ENCODE peak calls at places on chromosomes 16 and 17, in eight cellular contexts. One of them, this sample, is unnamed.

GRCh38 chr17:75785770-75786538 is 1.3 kb downstream of the UNK start:
- DNase-seq in lung: no peak
- DNase-seq in bronchial epithelial cell: peak; percentile 72
- DNase-seq in ovary: no peak
- DNase-seq in mesendoderm: no peak
- DNase-seq in SK-N-MC: no peak
- DNase-seq in fibroblast of lung: peak; percentile 51
- DNase-seq in fibroblast of mammary gland: peak; percentile 77
- DNase-seq in this sample: no peak

GRCh38 chr16:47779201-47780016 is 318.3 kb downstream of the PHKB start:
- DNase-seq in bronchial epithelial cell: no peak
- DNase-seq in mesendoderm: peak; percentile 4
- DNase-seq in fibroblast of mammary gland: peak; percentile 60
- DNase-seq in lung: no peak
- DNase-seq in SK-N-MC: no peak
- DNase-seq in fibroblast of lung: peak; percentile 5
- DNase-seq in ovary: no peak
- DNase-seq in this sample: no peak

GRCh38 chr16:64846966-64847365 is 274.9 kb downstream of the CDH11 start:
- DNase-seq in SK-N-MC: no peak
- DNase-seq in lung: no peak
- DNase-seq in bronchial epithelial cell: no peak
- DNase-seq in fibroblast of lung: no peak
- DNase-seq in mesendoderm: no peak
- DNase-seq in fibroblast of mammary gland: no peak
- DNase-seq in ovary: no peak
- DNase-seq in this sample: no peak

GRCh38 chr17:57085448-57086068 is 512 bp downstream of the AKAP1 start:
- DNase-seq in fibroblast of mammary gland: peak; percentile 18
- DNase-seq in fibroblast of lung: peak; percentile 26
- DNase-seq in bronchial epithelial cell: no peak
- DNase-seq in lung: peak; percentile 72
- DNase-seq in SK-N-MC: no peak
- DNase-seq in ovary: peak; percentile 77
- DNase-seq in mesendoderm: peak; percentile 64
- DNase-seq in this sample: peak; percentile 53

GRCh38 chr16:75319513-75320401 is 68.3 kb upstream of the BCAR1 start:
- DNase-seq in bronchial epithelial cell: peak; percentile 17
- DNase-seq in fibroblast of mammary gland: peak; percentile 92
- DNase-seq in lung: no peak
- DNase-seq in SK-N-MC: no peak
- DNase-seq in mesendoderm: no peak
- DNase-seq in ovary: no peak
- DNase-seq in fibroblast of lung: peak; percentile 82
- DNase-seq in this sample: no peak

GRCh38 chr16:84241778-84242177 is 2.0 kb upstream of the KCNG4 start:
- DNase-seq in SK-N-MC: no peak
- DNase-seq in bronchial epithelial cell: no peak
- DNase-seq in ovary: no peak
- DNase-seq in lung: no peak
- DNase-seq in fibroblast of mammary gland: no peak
- DNase-seq in fibroblast of lung: no peak
- DNase-seq in mesendoderm: no peak
- DNase-seq in this sample: no peak

GRCh38 chr16:58026139-58026704 is 668 bp downstream of the MMP15 start:
- DNase-seq in fibroblast of lung: peak; percentile 56
- DNase-seq in SK-N-MC: no peak
- DNase-seq in ovary: peak; percentile 68
- DNase-seq in mesendoderm: peak; percentile 61
- DNase-seq in fibroblast of mammary gland: peak; percentile 28
- DNase-seq in lung: peak; percentile 49
- DNase-seq in bronchial epithelial cell: no peak
- DNase-seq in this sample: no peak

GRCh38 chr17:8121531-8122390 is 2.1 kb downstream of the HES7 start:
- DNase-seq in ovary: peak; percentile 82
- DNase-seq in bronchial epithelial cell: no peak
- DNase-seq in lung: no peak
- DNase-seq in SK-N-MC: no peak
- DNase-seq in fibroblast of lung: peak; percentile 72
- DNase-seq in fibroblast of mammary gland: peak; percentile 58
- DNase-seq in mesendoderm: peak; percentile 70
- DNase-seq in this sample: peak; percentile 62

GRCh38 chr16:67959520-67959919 is 8.9 kb downstream of the SLC12A4 start:
- DNase-seq in fibroblast of mammary gland: peak; percentile 82
- DNase-seq in mesendoderm: no peak
- DNase-seq in fibroblast of lung: peak; percentile 86
- DNase-seq in ovary: peak; percentile 66
- DNase-seq in lung: peak; percentile 59
- DNase-seq in bronchial epithelial cell: no peak
- DNase-seq in SK-N-MC: no peak
- DNase-seq in this sample: peak; percentile 66

DNA sequence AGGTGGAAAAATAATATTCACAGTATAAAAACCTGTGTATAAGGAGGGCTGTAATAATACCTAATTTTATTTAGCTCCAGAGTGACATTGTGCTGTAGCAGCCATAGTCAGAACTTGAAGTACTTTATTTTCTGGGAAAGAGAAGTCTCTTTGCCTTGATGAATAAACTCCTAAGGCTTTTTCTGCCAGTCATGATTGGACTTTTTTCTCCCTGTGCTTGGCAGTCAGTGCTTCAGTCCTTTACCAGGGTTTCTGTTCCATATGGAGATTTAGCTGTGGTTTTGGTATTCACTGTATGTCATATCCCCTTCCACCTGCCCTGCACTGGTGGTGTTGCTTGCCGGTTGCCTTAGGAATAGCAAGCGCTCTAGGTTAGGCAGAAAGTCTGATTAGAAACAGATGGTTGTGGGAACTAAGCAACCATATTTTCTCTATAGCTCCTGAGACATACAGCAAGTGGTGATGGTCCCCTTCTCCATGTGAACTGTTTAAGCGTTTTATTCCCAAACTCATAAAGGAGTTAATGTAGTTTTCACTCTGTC is 24.7 kb downstream of the DDX42 start:
- DNase-seq in fibroblast of mammary gland: peak; percentile 43
- DNase-seq in SK-N-MC: no peak
- DNase-seq in mesendoderm: no peak
- DNase-seq in ovary: no peak
- DNase-seq in lung: no peak
- DNase-seq in bronchial epithelial cell: no peak
- DNase-seq in fibroblast of lung: no peak
- DNase-seq in this sample: no peak
- H3K4me3 ChIP-seq in fibroblast of mammary gland: no peak overlapping the region
- H3K4me3 ChIP-seq in SK-N-MC: no peak overlapping the region
- H3K4me3 ChIP-seq in mesendoderm: no peak overlapping the region
- H3K4me3 ChIP-seq in ovary: no peak overlapping the region
- H3K4me3 ChIP-seq in lung: no peak overlapping the region
- H3K4me3 ChIP-seq in bronchial epithelial cell: no peak overlapping the region
- H3K4me3 ChIP-seq in fibroblast of lung: no peak overlapping the region
- H3K4me3 ChIP-seq in this sample: no peak overlapping the region

GRCh38 chr17:82544431-82545070 is 25.0 kb downstream of the FOXK2 start:
- DNase-seq in fibroblast of mammary gland: peak; percentile 49
- DNase-seq in mesendoderm: no peak
- DNase-seq in ovary: peak; percentile 61
- DNase-seq in SK-N-MC: no peak
- DNase-seq in lung: no peak
- DNase-seq in fibroblast of lung: no peak
- DNase-seq in bronchial epithelial cell: no peak
- DNase-seq in this sample: peak; percentile 62
- H3K4me3 ChIP-seq in fibroblast of mammary gland: no peak overlapping the region
- H3K4me3 ChIP-seq in mesendoderm: no peak overlapping the region
- H3K4me3 ChIP-seq in ovary: peak overlapping the region; percentile 17
- H3K4me3 ChIP-seq in SK-N-MC: no peak overlapping the region
- H3K4me3 ChIP-seq in lung: no peak overlapping the region
- H3K4me3 ChIP-seq in fibroblast of lung: no peak overlapping the region
- H3K4me3 ChIP-seq in bronchial epithelial cell: no peak overlapping the region
- H3K4me3 ChIP-seq in this sample: peak overlapping the region; percentile 37

DNA sequence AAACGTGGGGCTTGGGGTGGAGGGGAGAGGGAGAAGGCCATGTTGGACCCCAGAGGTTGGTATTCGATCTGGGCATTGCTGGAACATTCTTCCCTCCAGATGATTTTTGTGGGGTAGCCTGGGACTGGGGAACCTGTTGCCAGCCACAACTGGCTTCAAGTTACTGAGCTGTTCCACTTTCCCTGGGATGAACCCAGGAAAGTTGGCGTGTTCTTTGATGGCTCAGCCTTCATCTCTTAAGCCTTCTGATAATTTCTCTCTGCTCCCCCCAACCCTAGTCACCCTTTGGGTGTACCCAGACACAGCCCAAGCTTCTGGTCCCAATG is 2.1 kb downstream of the TBX21 start:
- DNase-seq in ovary: no peak
- DNase-seq in bronchial epithelial cell: no peak
- DNase-seq in fibroblast of lung: no peak
- DNase-seq in mesendoderm: no peak
- DNase-seq in lung: no peak
- DNase-seq in SK-N-MC: no peak
- DNase-seq in fibroblast of mammary gland: no peak
- DNase-seq in this sample: no peak
- H3K4me3 ChIP-seq in ovary: no peak overlapping the region
- H3K4me3 ChIP-seq in bronchial epithelial cell: no peak overlapping the region
- H3K4me3 ChIP-seq in fibroblast of lung: no peak overlapping the region
- H3K4me3 ChIP-seq in mesendoderm: no peak overlapping the region
- H3K4me3 ChIP-seq in lung: no peak overlapping the region
- H3K4me3 ChIP-seq in SK-N-MC: no peak overlapping the region
- H3K4me3 ChIP-seq in fibroblast of mammary gland: no peak overlapping the region
- H3K4me3 ChIP-seq in this sample: no peak overlapping the region

GRCh38 chr17:41308251-41308917 is 725 bp downstream of the KRTAP16-1 start:
- DNase-seq in fibroblast of mammary gland: no peak
- DNase-seq in SK-N-MC: no peak
- DNase-seq in fibroblast of lung: no peak
- DNase-seq in ovary: no peak
- DNase-seq in bronchial epithelial cell: peak; percentile 10
- DNase-seq in lung: no peak
- DNase-seq in mesendoderm: no peak
- DNase-seq in this sample: no peak
- H3K4me3 ChIP-seq in fibroblast of mammary gland: no peak overlapping the region
- H3K4me3 ChIP-seq in SK-N-MC: no peak overlapping the region
- H3K4me3 ChIP-seq in fibroblast of lung: no peak overlapping the region
- H3K4me3 ChIP-seq in ovary: no peak overlapping the region
- H3K4me3 ChIP-seq in bronchial epithelial cell: no peak overlapping the region
- H3K4me3 ChIP-seq in lung: no peak overlapping the region
- H3K4me3 ChIP-seq in mesendoderm: no peak overlapping the region
- H3K4me3 ChIP-seq in this sample: no peak overlapping the region

GRCh38 chr17:81994593-81995462 is 17.4 kb downstream of the ASPSCR1 start:
- DNase-seq in lung: no peak
- DNase-seq in mesendoderm: no peak
- DNase-seq in fibroblast of lung: peak; percentile 33
- DNase-seq in ovary: no peak
- DNase-seq in fibroblast of mammary gland: no peak
- DNase-seq in SK-N-MC: no peak
- DNase-seq in bronchial epithelial cell: no peak
- DNase-seq in this sample: no peak

GRCh38 chr17:81995463-81996231 is 18.2 kb downstream of the ASPSCR1 start:
- DNase-seq in lung: no peak
- DNase-seq in ovary: no peak
- DNase-seq in SK-N-MC: no peak
- DNase-seq in mesendoderm: no peak
- DNase-seq in fibroblast of mammary gland: no peak
- DNase-seq in bronchial epithelial cell: no peak
- DNase-seq in fibroblast of lung: no peak
- DNase-seq in this sample: no peak

GRCh38 chr17:81990836-81991683 is 13.6 kb downstream of the ASPSCR1 start:
- DNase-seq in SK-N-MC: no peak
- DNase-seq in fibroblast of lung: no peak
- DNase-seq in bronchial epithelial cell: no peak
- DNase-seq in lung: no peak
- DNase-seq in mesendoderm: no peak
- DNase-seq in fibroblast of mammary gland: no peak
- DNase-seq in ovary: no peak
- DNase-seq in this sample: no peak

GRCh38 chr17:81993726-81994592 is 16.5 kb downstream of the ASPSCR1 start:
- DNase-seq in mesendoderm: no peak
- DNase-seq in ovary: no peak
- DNase-seq in bronchial epithelial cell: no peak
- DNase-seq in lung: no peak
- DNase-seq in SK-N-MC: no peak
- DNase-seq in fibroblast of mammary gland: no peak
- DNase-seq in fibroblast of lung: no peak
- DNase-seq in this sample: no peak

GRCh38 chr17:81991684-81992513 is 14.5 kb downstream of the ASPSCR1 start:
- DNase-seq in mesendoderm: no peak
- DNase-seq in fibroblast of mammary gland: peak; percentile 22
- DNase-seq in bronchial epithelial cell: peak; percentile 84
- DNase-seq in ovary: no peak
- DNase-seq in fibroblast of lung: peak; percentile 76
- DNase-seq in SK-N-MC: no peak
- DNase-seq in lung: peak; percentile 93
- DNase-seq in this sample: no peak
- H3K4me3 ChIP-seq in mesendoderm: no peak overlapping the region
- H3K4me3 ChIP-seq in fibroblast of mammary gland: no peak overlapping the region
- H3K4me3 ChIP-seq in bronchial epithelial cell: no peak overlapping the region
- H3K4me3 ChIP-seq in ovary: no peak overlapping the region
- H3K4me3 ChIP-seq in fibroblast of lung: peak overlapping the region; percentile 17
- H3K4me3 ChIP-seq in SK-N-MC: peak overlapping the region; percentile 20
- H3K4me3 ChIP-seq in lung: no peak overlapping the region
- H3K4me3 ChIP-seq in this sample: no peak overlapping the region

GRCh38 chr17:45146616-45147101 is 1.6 kb upstream of the HEXIM1 start:
- DNase-seq in SK-N-MC: no peak
- DNase-seq in lung: peak; percentile 57
- DNase-seq in fibroblast of mammary gland: peak; percentile 79
- DNase-seq in fibroblast of lung: peak; percentile 65
- DNase-seq in ovary: no peak
- DNase-seq in mesendoderm: no peak
- DNase-seq in bronchial epithelial cell: peak; percentile 73
- DNase-seq in this sample: peak; percentile 67

GRCh38 chr17:45145035-45145389 is 3.3 kb upstream of the HEXIM1 start:
- DNase-seq in SK-N-MC: no peak
- DNase-seq in lung: no peak
- DNase-seq in fibroblast of mammary gland: no peak
- DNase-seq in mesendoderm: no peak
- DNase-seq in ovary: no peak
- DNase-seq in fibroblast of lung: no peak
- DNase-seq in bronchial epithelial cell: no peak
- DNase-seq in this sample: no peak

GRCh38 chr17:45147102-45147580 is 1.1 kb upstream of the HEXIM1 start:
- DNase-seq in lung: peak; percentile 51
- DNase-seq in ovary: peak; percentile 74
- DNase-seq in fibroblast of lung: no peak
- DNase-seq in fibroblast of mammary gland: peak; percentile 78
- DNase-seq in bronchial epithelial cell: no peak
- DNase-seq in mesendoderm: no peak
- DNase-seq in SK-N-MC: no peak
- DNase-seq in this sample: no peak

GRCh38 chr17:45147581-45148182 is 593 bp upstream of the HEXIM1 start:
- DNase-seq in fibroblast of lung: peak; percentile 98
- DNase-seq in lung: peak; percentile 79
- DNase-seq in fibroblast of mammary gland: peak; percentile 95
- DNase-seq in SK-N-MC: peak; percentile 99
- DNase-seq in mesendoderm: peak; percentile 98
- DNase-seq in bronchial epithelial cell: peak; percentile 83
- DNase-seq in ovary: peak; percentile 89
- DNase-seq in this sample: peak; percentile 89

DNA sequence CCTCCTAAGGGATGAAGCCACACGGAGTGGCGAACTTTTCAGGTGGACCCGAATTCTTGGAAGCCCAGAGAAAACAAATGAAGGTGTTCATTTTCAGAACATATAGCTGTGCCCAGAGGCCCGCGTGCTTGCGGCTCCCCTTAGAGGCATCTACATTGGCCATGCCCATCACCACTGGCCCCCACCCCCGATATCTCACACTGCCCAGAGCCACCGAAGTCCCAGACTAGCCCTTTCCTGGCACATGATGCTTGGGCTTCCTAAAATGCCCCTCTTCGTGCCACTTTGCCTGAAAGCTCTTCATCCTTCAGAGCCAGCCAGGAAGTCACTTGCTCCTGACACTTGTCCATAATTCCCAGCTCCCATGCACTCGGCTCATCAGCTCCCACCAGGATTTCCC is 2.1 kb upstream of the HEXIM1 start:
- DNase-seq in mesendoderm: no peak
- DNase-seq in fibroblast of lung: no peak
- DNase-seq in lung: no peak
- DNase-seq in ovary: peak; percentile 55
- DNase-seq in fibroblast of mammary gland: no peak
- DNase-seq in SK-N-MC: no peak
- DNase-seq in bronchial epithelial cell: no peak
- DNase-seq in this sample: no peak
- H3K4me3 ChIP-seq in mesendoderm: no peak overlapping the region
- H3K4me3 ChIP-seq in fibroblast of lung: peak overlapping the region; percentile 68
- H3K4me3 ChIP-seq in lung: no peak overlapping the region
- H3K4me3 ChIP-seq in ovary: no peak overlapping the region
- H3K4me3 ChIP-seq in fibroblast of mammary gland: no peak overlapping the region
- H3K4me3 ChIP-seq in SK-N-MC: no peak overlapping the region
- H3K4me3 ChIP-seq in bronchial epithelial cell: no peak overlapping the region
- H3K4me3 ChIP-seq in this sample: no peak overlapping the region

This sample was measured in uterus.